ENCODE peak calls at places on chromosomes 2 and 18, in four cellular contexts. H, S, T and W are unnamed samples.

GRCh38 chr18:36702398-36703010 is 126.3 kb downstream of the TPGS2 start:
- DNase-seq in H (no peak), T (no peak), S (no peak), W (no peak)

GRCh38 chr18:7415081-7415894 is 151.8 kb upstream of the PTPRM start:
- DNase-seq in S (no peak), T (peak), H (no peak), W (no peak)

GRCh38 chr2:166592750-166593149 is 98.7 kb upstream of the SCN7A start:
- DNase-seq in H (no peak), S (no peak), T (no peak), W (no peak)

GRCh38 chr2:33406622-33407021 is 69.8 kb upstream of the RASGRP3 start:
- DNase-seq in H (no peak), S (no peak), T (no peak), W (no peak)

GRCh38 chr2:55555977-55556376 is 36.5 kb downstream of the CFAP36 start:
- DNase-seq in T (no peak), H (no peak), S (no peak), W (no peak)

GRCh38 chr2:99442837-99443236 is 47.0 kb downstream of the REV1 start:
- DNase-seq in H (no peak), T (no peak), S (no peak), W (no peak)

GRCh38 chr2:191292869-191293268 is 47.7 kb downstream of the MYO1B start:
- DNase-seq in H (no peak), S (no peak), T (no peak), W (no peak)

GRCh38 chr2:138147796-138148195 is 183.5 kb downstream of the HNMT start:
- DNase-seq in T (no peak), S (no peak), H (peak), W (no peak)

GRCh38 chr2:11155326-11156059 is at the start of gene SLC66A3:
- DNase-seq in S (no peak), T (no peak), H (peak), W (no peak)